ENCODE peak calls at places on chromosomes 11 and 22, in five cellular contexts. N is PC-3; J is right cardiac atrium; M is CD8-positive, alpha-beta T cell; D is naive thymus-derived CD4-positive, alpha-beta T cell. C is an unnamed sample. For H3K4me1, the result is how much of the 10 kb centered on the place peaks cover.

GRCh38 chr22:48719978-48720661 is 1107.6 kb downstream of the BRD1 start:
- DNase-seq in J (no peak), D (no peak), N (no peak), M (no peak), C (no peak)

GRCh38 chr11:129410561-129410960 is 34.9 kb downstream of the BARX2 start:
- DNase-seq in N (no peak), J (no peak), M (no peak), D (no peak), C (no peak)

GRCh38 chr11:59040607-59041006 is 45.5 kb upstream of the GLYATL1B start:
- DNase-seq in J (no peak), D (no peak), N (no peak), M (no peak), C (no peak)

GRCh38 chr22:49080631-49081030 is 747.0 kb downstream of the BRD1 start:
- DNase-seq in J (no peak), M (no peak), N (no peak), D (no peak), C (no peak)

GRCh38 chr11:1943977-1944376 is 3.2 kb upstream of the MRPL23 start:
- DNase-seq in M (no peak), N (peak), J (no peak), D (no peak), C (peak)

GRCh38 chr11:116580828-116581227 is 192.0 kb downstream of the BUD13 start:
- DNase-seq in D (no peak), J (peak), N (no peak), M (no peak), C (no peak)

GRCh38 chr22:48102581-48102980 is 1340.1 kb downstream of the TBC1D22A start:
- DNase-seq in N (no peak), D (no peak), M (no peak), J (no peak), C (no peak)

GRCh38 chr11:88553204-88553603 is 215.7 kb upstream of the CTSC start:
- DNase-seq in D (no peak), J (no peak), N (no peak), M (no peak), C (peak)

GRCh38 chr11:94666792-94667721 is 99.9 kb downstream of the PIWIL4 start:
- DNase-seq in N (no peak), J (no peak), D (no peak), M (no peak), C (no peak)

GRCh38 chr11:6674856-6675255 is 8.3 kb downstream of the MRPL17 start:
- DNase-seq in N (no peak), D (no peak), M (no peak), J (no peak), C (no peak)

GRCh38 chr11:17352925-17353227 is 1.3 kb downstream of the NCR3LG1 start:
- DNase-seq in J (peak), D (peak), N (peak), M (peak), C (no peak)

GRCh38 chr22:26461188-26461810 is 22.3 kb downstream of the HPS4 start:
- DNase-seq in M (peak), D (no peak), N (peak), J (peak), C (no peak)

GRCh38 chr11:66956689-66957290 is 1.4 kb downstream of the PC start:
- DNase-seq in M (no peak), N (no peak), D (peak), J (no peak), C (peak)

GRCh38 chr11:72828081-72828567 is 13.9 kb downstream of the ATG16L2 start:
- DNase-seq in N (peak), M (no peak), D (no peak), J (peak), C (no peak)

GRCh38 chr11:9735236-9735635 is 71.4 kb downstream of the SWAP70 start:
- DNase-seq in N (no peak), J (no peak), D (no peak), M (no peak), C (no peak)

GRCh38 chr11:67272327-67273259 is 6.3 kb downstream of the GRK2 start:
- DNase-seq in J (peak), D (no peak), N (no peak), M (no peak), C (no peak)

GRCh38 chr11:117518455-117518854 is 190.8 kb downstream of the CEP164 start:
- DNase-seq in M (no peak), D (no peak), J (no peak), N (no peak), C (no peak)

GRCh38 chr11:100563541-100564280 is 123.4 kb upstream of the ARHGAP42 start:
- DNase-seq in M (no peak), J (no peak), D (no peak), N (no peak), C (peak)

GRCh38 chr22:20239951-20240773 is 28.0 kb downstream of the RTN4R start:
- DNase-seq in J (peak), D (no peak), M (no peak), N (no peak), C (no peak)

GRCh38 chr11:92401507-92401906 is 176.9 kb downstream of the FAT3 start:
- DNase-seq in N (no peak), J (no peak), M (no peak), D (no peak), C (no peak)

GRCh38 chr11:128069665-128070064 is 517.7 kb downstream of the ETS1 start:
- DNase-seq in N (no peak), M (no peak), D (no peak), J (no peak), C (no peak)

GRCh38 chr11:111674941-111675340 is 72.7 kb downstream of the SIK2 start:
- DNase-seq in D (no peak), J (no peak), M (no peak), N (peak), C (no peak)

GRCh38 chr22:28759861-28760560 is 12.5 kb upstream of the CCDC117 start:
- DNase-seq in N (no peak), M (no peak), D (no peak), J (no peak), C (no peak)

GRCh38 chr11:111532365-111532709 is 8.2 kb upstream of the LAYN start:
- DNase-seq in J (no peak), M (no peak), D (no peak), N (no peak), C (no peak)

GRCh38 chr11:126140932-126141291 is 70.5 kb downstream of the RPUSD4 start:
- DNase-seq in M (no peak), N (peak), J (peak), D (no peak), C (peak)

GRCh38 chr22:33922268-33922667 is 2.0 kb upstream of the LARGE1 start:
- DNase-seq in M (no peak), J (peak), D (no peak), N (no peak), C (peak)

GRCh38 chr11:78949976-78950690 is 375.5 kb upstream of the NARS2 start:
- DNase-seq in M (no peak), D (no peak), N (no peak), J (no peak), C (no peak)

GRCh38 chr11:67996622-67997459 is 7.1 kb downstream of the UNC93B1 start:
- DNase-seq in M (no peak), J (peak), N (peak), D (peak), C (no peak)

DNA sequence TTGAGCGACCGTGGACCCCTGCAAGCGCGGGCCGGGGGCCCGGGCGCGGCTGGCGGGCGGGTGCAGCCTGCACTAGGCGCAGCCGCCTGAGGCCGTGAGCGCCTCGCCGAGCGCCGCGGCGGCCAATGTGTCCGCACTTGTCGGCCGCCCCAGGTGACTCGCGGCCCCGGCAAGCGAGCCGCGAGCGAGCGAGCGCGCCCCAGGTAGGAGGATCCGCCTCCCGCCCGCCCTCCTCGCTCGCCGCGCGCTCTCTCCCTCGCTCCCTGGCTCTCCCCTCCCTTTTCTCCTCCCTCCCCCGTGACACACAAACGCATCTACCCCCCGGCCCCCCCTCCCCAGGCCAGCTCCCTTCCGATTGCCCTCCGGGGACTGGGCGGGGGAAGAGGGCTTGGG is at the start of gene WNT7B:
- DNase-seq in D (peak), N (peak), J (no peak), M (no peak), C (no peak)
- H3K4me3 ChIP-seq in D (no peak), N (peak), J (peak), M (no peak), C (peak)

GRCh38 chr11:119093666-119093950 is 8.0 kb downstream of the DPAGT1 start:
- DNase-seq in D (no peak), M (no peak), J (no peak), N (no peak), C (no peak)
- H3K27ac ChIP-seq in D (peak), M (peak), J (no peak), N (no peak), C (peak)

GRCh38 chr11:44744160-44744559 is 17.4 kb downstream of the TSPAN18 start:
- DNase-seq in M (no peak), N (no peak), D (no peak), J (no peak), C (no peak)
- H3K4me1 ChIP-seq in M (under half), N (under half), D (under half), J (under half), C (under half)

GRCh38 chr11:11844272-11844671 is 2.5 kb downstream of the USP47 start:
- DNase-seq in N (no peak), M (no peak), D (no peak), J (no peak), C (no peak)

GRCh38 chr11:11847082-11847481 is 5.3 kb downstream of the USP47 start:
- DNase-seq in M (no peak), D (no peak), N (no peak), J (no peak), C (no peak)

GRCh38 chr11:11843642-11844041 is 1.9 kb downstream of the USP47 start:
- DNase-seq in J (no peak), M (no peak), N (no peak), D (no peak), C (no peak)

GRCh38 chr11:11845066-11845465 is 3.3 kb downstream of the USP47 start:
- DNase-seq in N (peak), D (no peak), M (no peak), J (no peak), C (no peak)

DNA sequence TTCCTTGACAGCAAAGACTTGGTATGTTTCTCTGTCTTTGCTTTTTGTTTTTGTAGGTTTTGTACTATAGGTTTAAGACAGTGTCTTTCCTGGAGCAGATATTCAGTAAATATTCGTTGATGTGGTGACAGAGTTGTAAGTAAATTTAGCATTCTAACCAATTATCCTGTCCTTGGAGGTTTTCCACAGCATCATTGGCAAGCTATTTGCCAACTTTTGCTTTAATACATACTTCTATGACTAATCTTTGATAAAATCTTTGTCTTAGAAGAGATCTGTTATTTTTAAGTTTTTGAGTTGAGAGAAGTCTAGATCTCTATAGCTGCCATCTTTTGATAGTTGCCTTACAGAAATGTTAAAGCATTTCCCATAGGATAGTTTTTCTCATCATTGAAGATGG is 3.8 kb downstream of the USP47 start:
- DNase-seq in J (no peak), M (no peak), N (peak), D (no peak), C (peak)
- H3K4me3 ChIP-seq in J (no peak), M (no peak), N (peak), D (no peak), C (no peak)

GRCh38 chr22:46673205-46673604 is 53.0 kb downstream of the GRAMD4 start:
- DNase-seq in J (no peak), M (no peak), N (no peak), D (no peak), C (no peak)
- H3K27ac ChIP-seq in J (no peak), M (no peak), N (no peak), D (peak), C (no peak)

GRCh38 chr11:18493310-18493709 is 33.4 kb downstream of the TSG101 start:
- DNase-seq in M (no peak), D (no peak), J (no peak), N (peak), C (no peak)
- H3K4me1 ChIP-seq in M (under half), D (under half), J (under half), N (half or more), C (under half)

DNA sequence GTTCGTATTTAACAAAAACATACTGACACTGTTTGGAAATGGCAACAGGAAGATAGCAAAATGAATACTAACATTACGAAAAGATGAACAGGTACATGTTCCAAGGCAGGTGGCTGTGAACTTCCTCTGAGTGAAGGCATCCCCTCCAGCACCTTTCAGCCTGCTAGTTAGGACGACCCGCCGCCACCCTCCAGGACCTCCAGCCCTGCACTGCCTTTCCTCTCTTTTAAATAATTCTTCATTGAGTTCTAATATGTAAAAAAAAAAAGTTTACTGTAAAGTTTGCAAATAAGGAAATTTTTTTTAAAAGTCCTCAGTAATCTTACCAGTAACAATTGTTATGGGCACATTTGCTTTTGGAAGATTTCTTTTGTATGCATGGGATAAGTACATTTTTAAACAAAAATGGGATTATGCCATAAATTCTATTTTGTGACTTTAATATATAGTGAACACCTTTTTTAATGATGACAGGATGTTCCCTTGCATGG is 6.0 kb downstream of the NEAT1 start:
- DNase-seq in D (no peak), N (no peak), M (no peak), J (peak), C (no peak)
- H3K4me3 ChIP-seq in D (peak), N (peak), M (peak), J (peak), C (peak)

DNA sequence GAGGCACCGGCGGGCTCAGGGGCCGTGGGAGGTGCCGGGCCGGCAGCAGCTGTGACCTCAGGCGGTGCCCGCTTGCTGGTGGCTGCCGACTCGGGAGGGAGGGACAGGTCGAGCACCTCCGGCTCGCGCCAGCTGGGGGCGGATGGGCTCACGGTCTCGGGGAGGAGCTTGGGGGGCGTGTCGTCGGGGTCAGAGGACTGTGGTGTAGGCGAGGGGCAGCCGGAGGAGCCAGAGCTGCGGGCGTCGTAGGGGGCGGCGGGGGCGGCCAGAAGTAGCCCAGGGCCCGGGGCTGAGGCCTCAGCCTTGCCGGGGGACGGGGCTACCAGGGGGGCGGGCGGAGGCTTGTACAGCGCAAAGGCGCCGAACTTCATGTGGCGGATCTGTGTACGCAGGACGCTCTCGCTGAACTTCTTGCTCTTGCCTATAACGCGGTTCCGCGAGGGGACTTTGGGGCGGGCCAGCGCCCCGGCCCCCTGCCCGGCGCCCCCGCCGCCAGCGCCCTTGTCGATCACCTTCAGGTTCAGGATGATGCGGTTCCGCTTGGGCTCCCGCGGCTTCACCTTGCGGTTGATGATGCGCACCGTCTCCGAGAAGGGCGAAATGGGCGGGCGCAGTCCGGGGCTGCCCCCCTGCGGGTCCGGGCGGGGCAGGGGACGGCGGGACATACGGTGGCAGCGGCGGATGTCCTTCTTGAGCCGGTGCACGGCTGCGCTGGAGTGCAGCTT is 5.5 kb downstream of the CBX6 start:
- DNase-seq in N (no peak), D (no peak), M (no peak), J (peak), C (no peak)
- H3K27ac ChIP-seq in N (no peak), D (no peak), M (no peak), J (no peak), C (no peak)

GRCh38 chr22:37515902-37516301 is 3.3 kb downstream of the CARD10 start:
- DNase-seq in M (no peak), J (no peak), N (no peak), D (no peak), C (no peak)
- H3K4me1 ChIP-seq in M (under half), J (under half), N (under half), D (under half), C (under half)